ENCODE peak calls at places on chromosomes 2 and 18, in four cellular contexts. C is K562, E is HepG2, U is H1. J is an unnamed sample.

GRCh38 chr2:17227856-17228255 is 290.4 kb downstream of the RAD51AP2 start:
- DNase-seq in C (no peak), E (no peak), U (no peak), J (no peak)

GRCh38 chr18:76687271-76688006 is 134.9 kb upstream of the ZNF236 start:
- DNase-seq in C (no peak), E (no peak), U (no peak), J (no peak)

GRCh38 chr2:98867539-98868309 is 68.3 kb downstream of the CRACDL start:
- DNase-seq in C (no peak), E (no peak), U (no peak), J (no peak)

GRCh38 chr18:36655894-36656293 is 172.9 kb downstream of the TPGS2 start:
- DNase-seq in C (no peak), E (no peak), U (no peak), J (no peak)

GRCh38 chr2:14621114-14621513 is 11.4 kb upstream of the LRATD1 start:
- DNase-seq in C (no peak), E (no peak), U (no peak), J (no peak)

GRCh38 chr2:241902357-241902991 is 32.9 kb downstream of the RTP5 start:
- DNase-seq in C (no peak), E (no peak), U (no peak), J (no peak)

GRCh38 chr18:36314754-36315153 is 17.2 kb downstream of the FHOD3 start:
- DNase-seq in C (no peak), E (no peak), U (no peak), J (no peak)

GRCh38 chr2:118954297-118955060 is 12.5 kb downstream of the MARCO start:
- DNase-seq in C (no peak), E (no peak), U (no peak), J (no peak)

GRCh38 chr2:235116885-235117492 is 165.2 kb downstream of the SH3BP4 start:
- DNase-seq in C (no peak), E (peak; percentile 50), U (no peak), J (no peak)

GRCh38 chr2:183215917-183216316 is 91.7 kb downstream of the NUP35 start:
- DNase-seq in C (no peak), E (no peak), U (no peak), J (no peak)

GRCh38 chr2:42094114-42094513 is 46.3 kb downstream of the PKDCC start:
- DNase-seq in C (no peak), E (no peak), U (no peak), J (no peak)

GRCh38 chr2:69693472-69694450 is 48.2 kb upstream of the ANXA4 start:
- DNase-seq in C (no peak), E (no peak), U (no peak), J (peak; percentile 63)

GRCh38 chr2:167196461-167197252 is 308.4 kb downstream of the XIRP2 start:
- DNase-seq in C (no peak), E (no peak), U (no peak), J (no peak)

GRCh38 chr18:904135-905090 is at the start of gene ADCYAP1:
- DNase-seq in C (no peak), E (no peak), U (no peak), J (no peak)

GRCh38 chr18:68725341-68725740 is 10.4 kb upstream of the TMX3 start:
- DNase-seq in C (no peak), E (no peak), U (no peak), J (no peak)

GRCh38 chr2:190723397-190724090 is 74.7 kb downstream of the NAB1 start:
- DNase-seq in C (no peak), E (no peak), U (no peak), J (no peak)

GRCh38 chr2:42931147-42931817 is 138.9 kb upstream of the HAAO start:
- DNase-seq in C (no peak), E (peak; percentile 64), U (peak; percentile 33), J (no peak)

GRCh38 chr2:223586261-223586660 is 15.9 kb downstream of the SCG2 start:
- DNase-seq in C (no peak), E (no peak), U (no peak), J (no peak)

GRCh38 chr18:45896991-45897390 is 70.1 kb downstream of the EPG5 start:
- DNase-seq in C (no peak), E (peak; percentile 13), U (no peak), J (no peak)

GRCh38 chr2:84212611-84213314 is 246.3 kb downstream of the SUCLG1 start:
- DNase-seq in C (no peak), E (no peak), U (no peak), J (peak; percentile 25)

GRCh38 chr2:156333951-156334495 is 1.5 kb upstream of the NR4A2 start:
- DNase-seq in C (peak; percentile 57), E (peak; percentile 15), U (no peak), J (no peak)

GRCh38 chr2:6948081-6949008 is 31.1 kb downstream of the RNF144A start:
- DNase-seq in C (no peak), E (no peak), U (no peak), J (no peak)

GRCh38 chr2:137333386-137333972 is 568.1 kb downstream of the THSD7B start:
- DNase-seq in C (no peak), E (no peak), U (no peak), J (peak; percentile 1)

GRCh38 chr2:134372611-134373131 is 118.8 kb downstream of the MGAT5 start:
- DNase-seq in C (no peak), E (no peak), U (no peak), J (no peak)

GRCh38 chr18:50953822-50954221 is 14.0 kb upstream of the ELAC1 start:
- DNase-seq in C (no peak), E (no peak), U (no peak), J (no peak)

GRCh38 chr18:50950626-50951025 is 17.2 kb upstream of the ELAC1 start:
- DNase-seq in C (no peak), E (no peak), U (no peak), J (no peak)

GRCh38 chr18:50949185-50949584 is 18.7 kb upstream of the ELAC1 start:
- DNase-seq in C (no peak), E (no peak), U (no peak), J (no peak)

GRCh38 chr18:50944245-50944917 is 23.5 kb upstream of the ELAC1 start:
- DNase-seq in C (no peak), E (no peak), U (no peak), J (no peak)

GRCh38 chr18:50947899-50948298 is 19.9 kb upstream of the ELAC1 start:
- DNase-seq in C (no peak), E (no peak), U (no peak), J (no peak)
- TF ChIP-seq CBX5 in C (no peak), E (no peak), U (no peak), J (no peak)

DNA sequence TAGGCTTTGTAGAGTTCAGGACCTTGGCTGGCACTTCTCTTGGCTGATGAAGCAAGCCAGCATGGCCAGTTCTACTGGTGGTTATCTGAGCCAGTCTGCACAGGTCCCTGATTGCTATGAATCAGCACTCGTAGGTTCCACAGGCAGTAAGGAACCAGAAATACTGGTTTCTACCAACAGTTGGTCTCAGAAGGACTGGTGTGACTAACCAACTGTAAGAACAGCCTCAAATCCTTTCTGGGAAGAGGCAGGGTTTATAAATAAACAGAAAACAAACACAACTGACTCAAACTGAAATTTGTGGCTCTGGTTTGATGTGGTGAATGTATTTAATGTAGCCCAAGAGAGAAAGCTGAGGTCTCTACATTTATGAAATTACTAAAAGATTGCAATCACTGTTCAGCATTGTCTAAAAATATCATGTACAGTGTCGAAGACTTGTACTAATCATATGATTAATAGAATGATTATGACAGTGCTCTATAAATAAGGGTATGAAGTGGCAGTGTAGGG is 44.1 kb upstream of the RAPH1 start:
- DNase-seq in C (no peak), E (no peak), U (no peak), J (peak; percentile 63)
- TF ChIP-seq CBX5 in C (no peak), E (no peak), U (no peak), J (peak; percentile 51)

GRCh38 chr2:157897106-157897971 is 21.2 kb upstream of the ACVR1 start:
- DNase-seq in C (no peak), E (no peak), U (no peak), J (no peak)
- TF ChIP-seq CBX5 in C (no peak), E (no peak), U (no peak), J (no peak)

GRCh38 chr2:9378433-9379371 is 44.6 kb downstream of the ITGB1BP1 start:
- DNase-seq in C (no peak), E (no peak), U (no peak), J (no peak)
- TF ChIP-seq CBX5 in C (no peak), E (no peak), U (no peak), J (no peak)

GRCh38 chr18:10261315-10262276 is 192.8 kb upstream of the APCDD1 start:
- DNase-seq in C (no peak), E (no peak), U (no peak), J (no peak)

GRCh38 chr18:10266236-10266585 is 188.2 kb upstream of the APCDD1 start:
- DNase-seq in C (no peak), E (no peak), U (no peak), J (no peak)

GRCh38 chr18:10264260-10264659 is 190.2 kb upstream of the APCDD1 start:
- DNase-seq in C (no peak), E (no peak), U (no peak), J (no peak)

GRCh38 chr18:10269226-10269625 is 185.2 kb upstream of the APCDD1 start:
- DNase-seq in C (no peak), E (no peak), U (no peak), J (no peak)

GRCh38 chr18:10265560-10266235 is 188.7 kb upstream of the APCDD1 start:
- DNase-seq in C (no peak), E (no peak), U (no peak), J (no peak)
- TF ChIP-seq CBX5 in C (no peak), E (no peak), U (no peak), J (no peak)